ENCODE peak calls at places on chromosomes 5 and 9, in four cellular contexts. One of them, this sample, is unnamed.

GRCh38 chr5:148996270-148996669 is 66.6 kb downstream of the SH3TC2 start:
- DNase-seq in fibroblast of pulmonary artery: no peak
- DNase-seq in psoas muscle: no peak
- DNase-seq in adrenal gland: no peak
- DNase-seq in this sample: no peak

GRCh38 chr5:73490088-73490487 is 8.2 kb upstream of the BTF3 start:
- DNase-seq in fibroblast of pulmonary artery: no peak
- DNase-seq in psoas muscle: no peak
- DNase-seq in adrenal gland: no peak
- DNase-seq in this sample: no peak

GRCh38 chr9:136014147-136014927 is 53.2 kb upstream of the UBAC1 start:
- DNase-seq in fibroblast of pulmonary artery: no peak
- DNase-seq in psoas muscle: peak
- DNase-seq in adrenal gland: no peak
- DNase-seq in this sample: no peak

GRCh38 chr9:136135326-136136126 is 16.9 kb upstream of the TMEM250 start:
- DNase-seq in fibroblast of pulmonary artery: no peak
- DNase-seq in psoas muscle: no peak
- DNase-seq in adrenal gland: no peak
- DNase-seq in this sample: no peak

GRCh38 chr5:41009228-41009627 is 61.9 kb downstream of the MROH2B start:
- DNase-seq in fibroblast of pulmonary artery: peak
- DNase-seq in psoas muscle: no peak
- DNase-seq in adrenal gland: peak
- DNase-seq in this sample: no peak

GRCh38 chr5:68303038-68303738 is 87.6 kb downstream of the PIK3R1 start:
- DNase-seq in fibroblast of pulmonary artery: peak
- DNase-seq in psoas muscle: no peak
- DNase-seq in adrenal gland: no peak
- DNase-seq in this sample: peak

GRCh38 chr5:130052752-130053151 is 148.5 kb downstream of the CHSY3 start:
- DNase-seq in fibroblast of pulmonary artery: no peak
- DNase-seq in psoas muscle: no peak
- DNase-seq in adrenal gland: no peak
- DNase-seq in this sample: no peak

GRCh38 chr5:128770907-128771306 is 194.4 kb upstream of the SLC27A6 start:
- DNase-seq in fibroblast of pulmonary artery: no peak
- DNase-seq in psoas muscle: no peak
- DNase-seq in adrenal gland: no peak
- DNase-seq in this sample: no peak

GRCh38 chr9:87382902-87383301 is 114.8 kb upstream of the DAPK1 start:
- DNase-seq in fibroblast of pulmonary artery: peak
- DNase-seq in psoas muscle: peak
- DNase-seq in adrenal gland: peak
- DNase-seq in this sample: peak

GRCh38 chr5:14268738-14269137 is 125.6 kb downstream of the TRIO start:
- DNase-seq in fibroblast of pulmonary artery: peak
- DNase-seq in psoas muscle: no peak
- DNase-seq in adrenal gland: no peak
- DNase-seq in this sample: peak

GRCh38 chr9:115015018-115015635 is 84.7 kb upstream of the TNFSF8 start:
- DNase-seq in fibroblast of pulmonary artery: peak
- DNase-seq in psoas muscle: no peak
- DNase-seq in adrenal gland: peak
- DNase-seq in this sample: peak

GRCh38 chr9:121646992-121647391 is 4.4 kb upstream of the DAB2IP start:
- DNase-seq in fibroblast of pulmonary artery: no peak
- DNase-seq in psoas muscle: no peak
- DNase-seq in adrenal gland: no peak
- DNase-seq in this sample: no peak

GRCh38 chr9:125233678-125234077 is 7.5 kb downstream of the HSPA5 start:
- DNase-seq in fibroblast of pulmonary artery: peak
- DNase-seq in psoas muscle: no peak
- DNase-seq in adrenal gland: no peak
- DNase-seq in this sample: peak

GRCh38 chr5:126129431-126129830 is 293.8 kb upstream of the GRAMD2B start:
- DNase-seq in fibroblast of pulmonary artery: no peak
- DNase-seq in psoas muscle: no peak
- DNase-seq in adrenal gland: no peak
- DNase-seq in this sample: no peak

GRCh38 chr5:81852277-81853004 is 101.5 kb upstream of the SSBP2 start:
- DNase-seq in fibroblast of pulmonary artery: no peak
- DNase-seq in psoas muscle: peak
- DNase-seq in adrenal gland: peak
- DNase-seq in this sample: peak

GRCh38 chr5:115559524-115559923 is 14.9 kb upstream of the FEM1C start:
- DNase-seq in fibroblast of pulmonary artery: peak
- DNase-seq in psoas muscle: no peak
- DNase-seq in adrenal gland: no peak
- DNase-seq in this sample: peak

GRCh38 chr9:129322022-129322621 is 144.1 kb upstream of the IER5L start:
- DNase-seq in fibroblast of pulmonary artery: no peak
- DNase-seq in psoas muscle: no peak
- DNase-seq in adrenal gland: peak
- DNase-seq in this sample: no peak

GRCh38 chr5:163727028-163727427 is 221.6 kb downstream of the MAT2B start:
- DNase-seq in fibroblast of pulmonary artery: no peak
- DNase-seq in psoas muscle: no peak
- DNase-seq in adrenal gland: no peak
- DNase-seq in this sample: no peak

GRCh38 chr5:1899201-1899600 is 16.5 kb upstream of the IRX4 start:
- DNase-seq in fibroblast of pulmonary artery: no peak
- DNase-seq in psoas muscle: no peak
- DNase-seq in adrenal gland: no peak
- DNase-seq in this sample: no peak

GRCh38 chr5:28927559-28928326 is 1889.4 kb upstream of the CDH9 start:
- DNase-seq in fibroblast of pulmonary artery: no peak
- DNase-seq in psoas muscle: no peak
- DNase-seq in adrenal gland: no peak
- DNase-seq in this sample: no peak

GRCh38 chr9:117091529-117091928 is 323.3 kb downstream of the ASTN2 start:
- DNase-seq in fibroblast of pulmonary artery: no peak
- DNase-seq in psoas muscle: no peak
- DNase-seq in adrenal gland: no peak
- DNase-seq in this sample: no peak

GRCh38 chr9:132018957-132019405 is 60.7 kb downstream of the MED27 start:
- DNase-seq in fibroblast of pulmonary artery: peak
- DNase-seq in psoas muscle: no peak
- DNase-seq in adrenal gland: no peak
- DNase-seq in this sample: no peak

GRCh38 chr5:73625314-73625904 is 587 bp upstream of the ARHGEF28 start:
- DNase-seq in fibroblast of pulmonary artery: peak
- DNase-seq in psoas muscle: no peak
- DNase-seq in adrenal gland: peak
- DNase-seq in this sample: peak

GRCh38 chr5:5497132-5497748 is 74.8 kb downstream of the ICE1 start:
- DNase-seq in fibroblast of pulmonary artery: peak
- DNase-seq in psoas muscle: peak
- DNase-seq in adrenal gland: peak
- DNase-seq in this sample: peak

GRCh38 chr9:127776195-127776918 is 2.1 kb downstream of the SH2D3C start:
- DNase-seq in fibroblast of pulmonary artery: no peak
- DNase-seq in psoas muscle: no peak
- DNase-seq in adrenal gland: no peak
- DNase-seq in this sample: no peak

GRCh38 chr5:141490771-141491170 is 1.9 kb downstream of the PCDHGC5 start:
- DNase-seq in fibroblast of pulmonary artery: no peak
- DNase-seq in psoas muscle: no peak
- DNase-seq in adrenal gland: peak
- DNase-seq in this sample: no peak

GRCh38 chr5:141491323-141492167 is 2.7 kb downstream of the PCDHGC5 start:
- DNase-seq in fibroblast of pulmonary artery: no peak
- DNase-seq in psoas muscle: no peak
- DNase-seq in adrenal gland: peak
- DNase-seq in this sample: no peak

GRCh38 chr5:141490271-141490670 is 1.4 kb downstream of the PCDHGC5 start:
- DNase-seq in fibroblast of pulmonary artery: no peak
- DNase-seq in psoas muscle: no peak
- DNase-seq in adrenal gland: peak
- DNase-seq in this sample: no peak

GRCh38 chr5:141493500-141494422 is 4.9 kb downstream of the PCDHGC5 start:
- DNase-seq in fibroblast of pulmonary artery: peak
- DNase-seq in psoas muscle: no peak
- DNase-seq in adrenal gland: peak
- DNase-seq in this sample: peak

DNA sequence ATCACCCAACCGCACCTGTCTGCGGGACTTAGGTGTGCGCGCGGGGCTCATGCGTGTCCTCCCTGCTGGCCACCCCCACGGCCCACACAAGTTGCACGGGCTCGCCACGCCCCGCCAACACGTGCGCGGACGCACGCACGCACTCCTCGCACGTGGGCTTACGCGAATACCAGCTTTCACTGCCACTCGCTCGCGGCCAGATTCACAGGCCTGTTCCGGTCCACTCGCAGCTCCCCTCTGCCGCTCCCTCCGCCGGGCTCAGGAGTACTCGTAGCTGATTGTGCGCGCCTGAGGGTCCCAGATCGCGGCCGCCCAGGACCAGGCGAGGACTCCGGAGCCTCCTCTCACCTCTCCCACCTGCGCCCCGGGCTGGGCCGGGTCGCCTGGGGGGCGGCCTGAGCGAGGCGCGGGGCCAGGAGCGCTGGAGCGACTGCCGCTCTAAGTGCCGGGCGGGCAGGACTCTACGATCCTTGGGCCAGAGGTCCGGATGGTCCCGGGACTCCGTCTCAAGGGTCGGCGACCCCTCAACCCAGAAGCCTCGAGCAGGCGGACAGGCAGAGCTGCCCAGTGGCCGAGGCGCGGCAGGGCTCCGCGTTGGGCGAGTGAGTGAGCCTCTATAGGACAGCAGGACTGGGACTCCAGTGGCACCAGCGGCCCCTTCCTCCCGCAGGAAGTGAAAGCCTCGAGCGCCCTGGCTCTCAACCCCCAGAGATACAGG is 3.4 kb downstream of the PCDHGC5 start:
- DNase-seq in fibroblast of pulmonary artery: no peak
- DNase-seq in psoas muscle: no peak
- DNase-seq in adrenal gland: peak
- DNase-seq in this sample: no peak
- H3K4me3 ChIP-seq in fibroblast of pulmonary artery: no peak
- H3K4me3 ChIP-seq in psoas muscle: no peak
- H3K4me3 ChIP-seq in adrenal gland: peak
- H3K4me3 ChIP-seq in this sample: no peak

GRCh38 chr5:23977365-23977764 is 470.0 kb downstream of the PRDM9 start:
- DNase-seq in fibroblast of pulmonary artery: no peak
- DNase-seq in psoas muscle: no peak
- DNase-seq in adrenal gland: no peak
- DNase-seq in this sample: no peak

DNA sequence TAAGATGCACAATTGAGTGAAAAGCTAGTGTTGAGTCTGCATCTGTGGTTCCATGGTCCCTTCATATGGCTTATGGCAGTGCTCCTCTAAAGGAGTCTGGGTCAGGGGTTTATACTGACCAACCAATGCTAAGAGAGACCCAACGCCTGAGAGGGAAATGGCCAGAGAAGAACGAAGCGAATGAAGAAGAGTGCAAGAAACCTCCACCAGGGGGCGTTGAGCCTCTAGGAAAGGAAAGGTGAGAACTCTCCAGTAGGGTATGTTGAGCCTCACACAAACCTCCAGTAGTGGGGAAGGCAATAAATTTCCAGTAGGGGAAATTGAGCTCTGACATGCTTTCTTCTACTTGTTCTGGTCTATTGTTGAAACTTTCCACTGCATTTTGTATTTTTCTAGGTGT is 470.6 kb downstream of the PRDM9 start:
- DNase-seq in fibroblast of pulmonary artery: no peak
- DNase-seq in psoas muscle: no peak
- DNase-seq in adrenal gland: no peak
- DNase-seq in this sample: no peak
- TF ChIP-seq CTCF in fibroblast of pulmonary artery: peak
- TF ChIP-seq CTCF in psoas muscle: no peak
- TF ChIP-seq CTCF in adrenal gland: no peak
- TF ChIP-seq CTCF in this sample: peak

GRCh38 chr5:107436276-107436675 is 234.5 kb downstream of the EFNA5 start:
- DNase-seq in fibroblast of pulmonary artery: no peak
- DNase-seq in psoas muscle: no peak
- DNase-seq in adrenal gland: no peak
- DNase-seq in this sample: no peak

GRCh38 chr5:107428303-107428761 is 242.4 kb downstream of the EFNA5 start:
- DNase-seq in fibroblast of pulmonary artery: peak
- DNase-seq in psoas muscle: no peak
- DNase-seq in adrenal gland: no peak
- DNase-seq in this sample: no peak

GRCh38 chr5:107430077-107430625 is 240.6 kb downstream of the EFNA5 start:
- DNase-seq in fibroblast of pulmonary artery: peak
- DNase-seq in psoas muscle: no peak
- DNase-seq in adrenal gland: no peak
- DNase-seq in this sample: peak

GRCh38 chr5:107431998-107432397 is 238.7 kb downstream of the EFNA5 start:
- DNase-seq in fibroblast of pulmonary artery: peak
- DNase-seq in psoas muscle: no peak
- DNase-seq in adrenal gland: no peak
- DNase-seq in this sample: peak

DNA sequence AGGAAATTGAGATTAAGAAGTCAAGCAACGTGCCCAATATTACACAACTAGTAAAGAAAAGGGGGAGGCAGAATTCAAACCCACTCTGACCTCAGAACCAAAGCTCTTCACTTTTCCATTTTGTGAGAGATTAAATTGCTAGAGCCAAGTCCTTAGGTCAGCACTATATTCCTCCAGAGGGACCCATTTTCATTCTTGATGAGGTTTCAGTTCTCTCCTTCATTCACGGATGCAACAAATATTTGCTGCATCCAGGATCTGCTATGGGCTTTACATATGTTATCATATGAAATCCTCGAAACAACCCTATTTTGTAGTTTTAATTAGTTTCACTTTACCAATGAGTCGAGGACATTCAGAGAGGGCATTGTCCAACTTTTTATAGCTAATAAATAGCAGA is 239.2 kb downstream of the EFNA5 start:
- DNase-seq in fibroblast of pulmonary artery: no peak
- DNase-seq in psoas muscle: no peak
- DNase-seq in adrenal gland: no peak
- DNase-seq in this sample: no peak
- H3K4me3 ChIP-seq in fibroblast of pulmonary artery: no peak
- H3K4me3 ChIP-seq in psoas muscle: no peak
- H3K4me3 ChIP-seq in adrenal gland: no peak
- H3K4me3 ChIP-seq in this sample: no peak

GRCh38 chr5:54159153-54159836 is 151.1 kb downstream of the ARL15 start:
- DNase-seq in fibroblast of pulmonary artery: no peak
- DNase-seq in psoas muscle: no peak
- DNase-seq in adrenal gland: no peak
- DNase-seq in this sample: peak
- TF ChIP-seq CTCF in fibroblast of pulmonary artery: no peak
- TF ChIP-seq CTCF in psoas muscle: no peak
- TF ChIP-seq CTCF in adrenal gland: no peak
- TF ChIP-seq CTCF in this sample: no peak